ENCODE peak calls at places on chromosomes 2 and 18, in ten cellular contexts. R is stomach, S is sigmoid colon, B is HL-60, P is HCT116, I is Panc1, Z is endothelial cell of umbilical vein, M is GM12878, U is upper lobe of left lung, W is transverse colon. E is an unnamed sample.

GRCh38 chr2:237453671-237454070 is 33.4 kb upstream of the MLPH start:
- DNase-seq in R (no peak), S (no peak), B (no peak), P (no peak), I (no peak), Z (no peak), M (no peak), U (no peak), W (no peak), E (no peak)

GRCh38 chr18:32469190-32469611 is 1.5 kb downstream of the GAREM1 start:
- DNase-seq in R (peak), S (peak), B (no peak), P (peak), I (no peak), Z (peak), M (no peak), U (peak), W (peak), E (no peak)

GRCh38 chr18:79510046-79510685 is 114.4 kb downstream of the NFATC1 start:
- DNase-seq in R (no peak), S (peak), B (no peak), P (no peak), I (no peak), Z (no peak), M (no peak), U (peak), W (no peak), E (no peak)

GRCh38 chr2:70901235-70902066 is 34.2 kb upstream of the ATP6V1B1 start:
- DNase-seq in R (no peak), S (no peak), B (no peak), P (no peak), I (no peak), Z (peak), M (no peak), U (no peak), W (no peak), E (no peak)

GRCh38 chr18:48164701-48165100 is 234.2 kb upstream of the SMAD2 start:
- DNase-seq in R (no peak), S (no peak), B (no peak), P (no peak), I (no peak), Z (no peak), M (no peak), U (no peak), W (no peak), E (no peak)

GRCh38 chr2:144582651-144583361 is 62.9 kb upstream of the ZEB2 start:
- DNase-seq in R (no peak), S (no peak), B (no peak), P (no peak), I (no peak), Z (peak), M (no peak), U (no peak), W (no peak), E (no peak)

GRCh38 chr18:63472380-63472779 is 4.4 kb upstream of the SERPINB5 start:
- DNase-seq in R (no peak), S (no peak), B (no peak), P (peak), I (no peak), Z (no peak), M (no peak), U (no peak), W (peak), E (no peak)

GRCh38 chr2:64780041-64780440 is 126.3 kb upstream of the SERTAD2 start:
- DNase-seq in R (no peak), S (no peak), B (no peak), P (no peak), I (no peak), Z (peak), M (no peak), U (no peak), W (no peak), E (no peak)

GRCh38 chr18:48541747-48542108 is 2.9 kb downstream of the CTIF start:
- DNase-seq in R (no peak), S (no peak), B (no peak), P (no peak), I (no peak), Z (no peak), M (no peak), U (no peak), W (no peak), E (no peak)

GRCh38 chr2:169583494-169583893 is 657 bp upstream of the PPIG start:
- DNase-seq in R (no peak), S (no peak), B (no peak), P (no peak), I (no peak), Z (no peak), M (no peak), U (no peak), W (no peak), E (no peak)

GRCh38 chr2:17387591-17387990 is 130.6 kb downstream of the RAD51AP2 start:
- DNase-seq in R (no peak), S (no peak), B (no peak), P (no peak), I (no peak), Z (no peak), M (no peak), U (no peak), W (no peak), E (no peak)

GRCh38 chr2:204551464-204551863 is 6.2 kb downstream of the PARD3B start:
- DNase-seq in R (no peak), S (no peak), B (no peak), P (no peak), I (no peak), Z (no peak), M (no peak), U (no peak), W (peak), E (no peak)

GRCh38 chr2:222978850-222979249 is 73.1 kb upstream of the KCNE4 start:
- DNase-seq in R (no peak), S (no peak), B (no peak), P (no peak), I (no peak), Z (no peak), M (no peak), U (no peak), W (no peak), E (no peak)

GRCh38 chr2:222982909-222983265 is 69.1 kb upstream of the KCNE4 start:
- DNase-seq in R (no peak), S (no peak), B (no peak), P (no peak), I (no peak), Z (no peak), M (no peak), U (no peak), W (no peak), E (no peak)

GRCh38 chr2:222979484-222979883 is 72.5 kb upstream of the KCNE4 start:
- DNase-seq in R (no peak), S (no peak), B (no peak), P (no peak), I (no peak), Z (no peak), M (no peak), U (no peak), W (no peak), E (no peak)

GRCh38 chr2:222977121-222977520 is 74.9 kb upstream of the KCNE4 start:
- DNase-seq in R (no peak), S (no peak), B (no peak), P (no peak), I (no peak), Z (no peak), M (no peak), U (no peak), W (no peak), E (no peak)

GRCh38 chr2:222982010-222982908 is 69.7 kb upstream of the KCNE4 start:
- DNase-seq in R (peak), S (peak), B (peak), P (peak), I (peak), Z (peak), M (no peak), U (peak), W (peak), E (no peak)
- TF ChIP-seq CTCF in R (peak), S (peak), B (no peak), P (peak), I (peak), Z (peak), M (peak), U (peak), W (peak), E (no peak)

DNA sequence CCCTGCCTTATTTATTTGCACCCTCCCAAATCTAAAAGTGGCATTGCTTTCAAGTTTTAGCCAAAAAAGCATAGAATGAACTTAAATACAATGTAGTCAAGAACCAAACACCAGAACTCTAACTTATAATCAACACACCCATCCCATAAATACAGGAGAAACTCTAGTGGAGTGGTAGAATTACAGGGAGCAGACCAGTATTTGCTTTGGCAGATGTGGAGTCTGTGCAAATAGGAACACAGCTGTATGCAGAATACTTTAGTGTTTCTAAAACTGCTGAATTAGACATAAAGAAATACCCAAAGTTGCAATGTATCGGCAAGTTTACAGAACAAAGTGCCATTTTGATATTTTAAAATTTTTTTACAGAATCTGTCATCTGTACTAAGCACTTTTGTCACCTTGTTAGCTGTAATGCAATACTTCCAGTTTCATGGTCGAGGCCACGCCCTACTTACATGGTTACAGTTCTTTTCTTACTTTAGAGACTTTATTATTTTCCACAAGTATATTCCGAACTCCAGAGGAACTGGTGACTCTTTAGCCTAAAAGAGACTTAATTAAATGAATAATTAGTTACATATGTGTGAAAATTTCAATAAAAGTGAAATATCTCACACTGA is 23.7 kb upstream of the COL5A2 start:
- DNase-seq in R (no peak), S (no peak), B (no peak), P (no peak), I (no peak), Z (no peak), M (no peak), U (no peak), W (no peak), E (no peak)
- H3K4me3 ChIP-seq in R (no peak), S (no peak), B (no peak), P (peak), I (peak), Z (no peak), M (no peak), U (no peak), W (no peak), E (no peak)

GRCh38 chr18:21509062-21509461 is 91.4 kb downstream of the ESCO1 start:
- DNase-seq in R (no peak), S (no peak), B (no peak), P (no peak), I (no peak), Z (no peak), M (no peak), U (no peak), W (no peak), E (no peak)
- TF ChIP-seq POLR2AphosphoS5 in R (no peak), S (no peak), B (no peak), P (no peak), I (no peak), Z (no peak), M (no peak), U (no peak), W (no peak), E (no peak)

GRCh38 chr18:9915291-9916066 is 1.7 kb downstream of the VAPA start:
- DNase-seq in R (no peak), S (no peak), B (no peak), P (no peak), I (no peak), Z (no peak), M (no peak), U (no peak), W (no peak), E (no peak)

GRCh38 chr18:9913151-9913525 is 678 bp upstream of the VAPA start:
- DNase-seq in R (no peak), S (no peak), B (no peak), P (no peak), I (no peak), Z (no peak), M (no peak), U (no peak), W (no peak), E (no peak)

GRCh38 chr18:9914584-9915290 is 921 bp downstream of the VAPA start:
- DNase-seq in R (peak), S (peak), B (peak), P (peak), I (no peak), Z (peak), M (no peak), U (peak), W (peak), E (peak)

GRCh38 chr18:9914334-9914583 is 443 bp downstream of the VAPA start:
- DNase-seq in R (no peak), S (no peak), B (no peak), P (no peak), I (no peak), Z (no peak), M (no peak), U (no peak), W (no peak), E (no peak)

DNA sequence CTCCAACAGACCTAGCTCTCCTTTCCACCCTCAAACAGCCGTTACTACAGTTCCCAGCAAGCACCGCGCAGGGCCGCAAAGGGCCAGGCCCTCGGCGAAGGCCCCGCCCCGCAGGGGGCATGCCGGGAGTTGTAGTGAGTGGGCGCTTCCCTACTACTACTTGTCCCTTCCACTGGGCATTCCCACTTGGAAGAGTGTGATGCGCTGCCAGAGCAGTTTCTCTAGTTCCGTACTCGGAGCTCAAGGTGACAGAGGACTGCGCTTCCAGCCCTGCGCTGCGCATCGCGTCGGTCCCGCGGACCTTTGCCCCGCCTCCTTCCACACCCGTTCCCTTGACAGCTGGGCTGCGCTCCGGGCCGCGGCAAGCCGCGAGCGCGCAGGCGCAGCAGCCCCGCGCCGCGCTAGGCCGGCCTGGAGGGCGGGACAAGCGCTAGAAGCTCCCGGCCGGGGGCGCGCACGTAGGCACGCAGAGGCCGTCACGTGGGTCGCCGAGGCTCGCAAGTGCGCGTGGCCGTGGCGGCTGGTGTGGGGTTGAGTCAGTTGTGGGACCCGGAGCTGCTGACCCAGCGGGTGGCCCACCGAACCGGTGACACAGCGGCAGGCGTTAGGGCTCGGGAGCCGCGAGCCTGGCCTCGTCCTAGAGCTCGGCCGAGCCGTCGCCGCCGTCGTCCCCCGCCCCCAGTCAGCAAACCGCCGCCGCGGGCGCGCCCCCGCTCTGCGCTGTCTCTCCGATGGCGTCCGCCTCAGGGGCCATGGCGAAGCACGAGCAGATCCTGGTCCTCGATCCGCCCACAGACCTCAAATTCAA is at the start of gene VAPA:
- DNase-seq in R (peak), S (peak), B (peak), P (peak), I (peak), Z (peak), M (peak), U (peak), W (peak), E (peak)
- TF ChIP-seq CTCF in R (no peak), S (no peak), B (no peak), P (no peak), I (no peak), Z (no peak), M (no peak), U (peak), W (no peak), E (peak)

GRCh38 chr18:34223164-34223892 is 1.4 kb downstream of the NOL4 start:
- DNase-seq in R (no peak), S (no peak), B (no peak), P (no peak), I (no peak), Z (no peak), M (no peak), U (no peak), W (no peak), E (no peak)
- H3K4me3 ChIP-seq in R (peak), S (peak), B (no peak), P (no peak), I (peak), Z (peak), M (no peak), U (no peak), W (peak), E (peak)

GRCh38 chr2:26255735-26256384 is 11.1 kb downstream of the HADHB start:
- DNase-seq in R (no peak), S (no peak), B (peak), P (no peak), I (no peak), Z (peak), M (no peak), U (no peak), W (no peak), E (no peak)

GRCh38 chr2:26246818-26247217 is 2.1 kb downstream of the HADHB start:
- DNase-seq in R (no peak), S (no peak), B (peak), P (no peak), I (no peak), Z (no peak), M (peak), U (no peak), W (no peak), E (no peak)

GRCh38 chr2:26249625-26250024 is 4.9 kb downstream of the HADHB start:
- DNase-seq in R (no peak), S (no peak), B (no peak), P (no peak), I (no peak), Z (no peak), M (no peak), U (no peak), W (no peak), E (no peak)

DNA sequence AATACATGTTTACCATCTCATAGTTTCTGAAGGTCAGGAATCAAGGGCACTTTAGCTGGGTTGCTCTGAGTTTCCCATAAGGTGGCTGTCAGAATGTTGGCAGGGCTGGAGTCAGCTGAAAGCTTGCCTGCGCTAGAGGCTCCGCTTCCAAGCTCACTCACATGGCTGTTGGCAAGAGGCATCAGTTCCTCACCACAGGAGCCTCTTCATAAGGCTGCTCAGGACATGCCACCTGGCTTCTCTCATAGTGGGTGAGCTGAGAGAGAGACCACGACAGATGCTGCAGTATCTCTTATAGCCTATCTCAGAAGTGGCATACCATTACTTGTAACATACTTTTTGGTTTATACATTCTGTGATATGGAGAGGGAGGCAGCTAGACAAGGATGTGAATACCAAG is 7.2 kb downstream of the HADHB start:
- DNase-seq in R (peak), S (peak), B (no peak), P (no peak), I (no peak), Z (no peak), M (no peak), U (no peak), W (no peak), E (no peak)
- TF ChIP-seq POLR2AphosphoS5 in R (no peak), S (no peak), B (no peak), P (no peak), I (no peak), Z (no peak), M (no peak), U (no peak), W (no peak), E (no peak)

GRCh38 chr2:47041891-47042684 is 113.0 kb downstream of the STPG4 start:
- DNase-seq in R (no peak), S (no peak), B (no peak), P (no peak), I (no peak), Z (no peak), M (no peak), U (no peak), W (no peak), E (no peak)

GRCh38 chr2:47040662-47041061 is 114.4 kb downstream of the STPG4 start:
- DNase-seq in R (no peak), S (no peak), B (no peak), P (no peak), I (no peak), Z (no peak), M (no peak), U (no peak), W (no peak), E (no peak)

GRCh38 chr2:47041065-47041464 is 114.0 kb downstream of the STPG4 start:
- DNase-seq in R (no peak), S (peak), B (no peak), P (no peak), I (no peak), Z (no peak), M (no peak), U (no peak), W (no peak), E (no peak)

GRCh38 chr2:47043891-47044239 is 111.2 kb downstream of the STPG4 start:
- DNase-seq in R (no peak), S (no peak), B (no peak), P (no peak), I (no peak), Z (no peak), M (no peak), U (no peak), W (no peak), E (no peak)

DNA sequence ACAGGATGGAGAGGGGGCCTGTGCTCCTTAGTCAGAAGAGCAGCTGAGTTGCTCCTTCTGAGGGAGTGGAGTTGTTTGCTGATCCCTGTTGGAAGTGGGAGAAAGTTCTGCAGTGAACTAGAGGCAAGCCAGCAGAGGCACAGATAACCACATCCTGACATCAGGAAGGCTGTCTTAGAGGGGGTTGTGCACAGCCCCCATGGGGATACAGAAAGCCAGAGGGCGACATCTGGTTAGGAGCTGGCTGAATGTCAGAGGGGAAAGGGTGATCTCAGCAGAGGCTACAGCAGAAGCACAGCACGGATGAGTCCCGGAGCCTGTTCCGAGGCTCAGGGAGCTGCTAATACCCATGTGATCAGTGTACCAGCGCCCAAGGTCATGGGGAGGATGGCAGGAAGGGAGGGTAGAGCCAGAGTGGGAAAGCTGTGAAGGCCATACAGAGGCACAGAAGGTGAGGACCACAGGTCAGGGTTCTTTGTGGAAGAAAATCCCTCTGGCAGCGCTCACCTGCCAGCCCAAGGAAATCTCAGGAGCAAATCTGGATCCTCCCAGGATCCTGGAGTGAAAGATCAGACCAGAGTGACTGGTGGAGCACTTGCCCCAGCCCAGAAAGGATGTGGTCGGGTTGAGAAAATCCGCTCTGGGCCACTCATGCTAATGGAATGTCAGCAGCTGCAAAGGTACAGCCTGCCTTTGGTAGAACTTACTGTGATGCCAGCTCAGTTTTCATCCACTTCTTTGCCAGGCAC is 111.8 kb downstream of the STPG4 start:
- DNase-seq in R (no peak), S (peak), B (no peak), P (peak), I (peak), Z (peak), M (no peak), U (no peak), W (peak), E (no peak)
- TF ChIP-seq CTCF in R (no peak), S (no peak), B (no peak), P (no peak), I (no peak), Z (no peak), M (no peak), U (no peak), W (no peak), E (no peak)

GRCh38 chr2:86414996-86415395 is 26.2 kb upstream of the KDM3A start:
- DNase-seq in R (no peak), S (no peak), B (peak), P (no peak), I (no peak), Z (no peak), M (no peak), U (no peak), W (no peak), E (no peak)
- H3K4me3 ChIP-seq in R (no peak), S (no peak), B (no peak), P (no peak), I (no peak), Z (no peak), M (no peak), U (no peak), W (no peak), E (no peak)